ENCODE peak calls at places on chromosomes 3 and 15, in nine cellular contexts. J is GM12865; H is endodermal cell; S is osteocyte; V is lower lobe of right lung; A is HFFc6; D is Peyer's patch; F is CD4-positive, alpha-beta T cell; R is HCT116. L is an unnamed sample.

GRCh38 chr3:52090131-52090548 is 33.8 kb upstream of the DUSP7 start:
- DNase-seq in J (no peak), H (no peak), S (no peak), V (peak; percentile 20), A (peak; percentile 89), D (no peak), F (no peak), R (peak; percentile 31), L (peak; percentile 91)

GRCh38 chr15:47266556-47266955 is 450.7 kb upstream of the SEMA6D start:
- DNase-seq in J (no peak), H (no peak), S (no peak), V (no peak), A (peak; percentile 3), D (no peak), F (no peak), R (no peak), L (no peak)

GRCh38 chr3:98914210-98915080 is 12.9 kb upstream of the DCBLD2 start:
- DNase-seq in J (no peak), H (no peak), S (no peak), V (no peak), A (no peak), D (no peak), F (no peak), R (no peak), L (no peak)

GRCh38 chr3:66499881-66500574 is 794 bp downstream of the LRIG1 start:
- DNase-seq in J (peak; percentile 41), H (peak; percentile 80), S (no peak), V (peak; percentile 63), A (no peak), D (peak; percentile 60), F (no peak), R (no peak), L (no peak)

GRCh38 chr3:83928391-83928790 is 1030.4 kb upstream of the CADM2 start:
- DNase-seq in J (peak; percentile 50), H (peak; percentile 72), S (no peak), V (no peak), A (no peak), D (no peak), F (no peak), R (peak; percentile 8), L (no peak)

GRCh38 chr3:173745952-173746682 is 348.6 kb downstream of the NLGN1 start:
- DNase-seq in J (no peak), H (no peak), S (no peak), V (no peak), A (peak; percentile 74), D (no peak), F (no peak), R (no peak), L (peak; percentile 82)

GRCh38 chr3:160707187-160707789 is 30.3 kb downstream of the ARL14 start:
- DNase-seq in J (peak; percentile 52), H (peak; percentile 58), S (no peak), V (no peak), A (peak; percentile 50), D (peak; percentile 56), F (peak; percentile 13), R (peak; percentile 37), L (peak; percentile 48)

GRCh38 chr3:125001557-125002413 is 54.0 kb downstream of the HEG1 start:
- DNase-seq in J (no peak), H (no peak), S (no peak), V (no peak), A (no peak), D (no peak), F (no peak), R (no peak), L (no peak)

GRCh38 chr3:170726976-170727661 is 141.2 kb upstream of the SLC7A14 start:
- DNase-seq in J (no peak), H (no peak), S (no peak), V (no peak), A (peak; percentile 90), D (no peak), F (no peak), R (no peak), L (peak; percentile 88)

GRCh38 chr3:70550723-70551319 is 238.4 kb upstream of the MDFIC2 start:
- DNase-seq in J (peak; percentile 56), H (peak; percentile 83), S (peak; percentile 89), V (peak; percentile 73), A (peak; percentile 27), D (peak; percentile 84), F (peak; percentile 74), R (no peak), L (peak; percentile 73)

GRCh38 chr15:58854598-58854997 is 78.9 kb downstream of the SLTM start:
- DNase-seq in J (no peak), H (no peak), S (no peak), V (no peak), A (no peak), D (no peak), F (no peak), R (no peak), L (no peak)

GRCh38 chr15:58856090-58856489 is 77.4 kb downstream of the SLTM start:
- DNase-seq in J (no peak), H (no peak), S (no peak), V (no peak), A (peak; percentile 59), D (no peak), F (no peak), R (no peak), L (peak; percentile 67)

DNA sequence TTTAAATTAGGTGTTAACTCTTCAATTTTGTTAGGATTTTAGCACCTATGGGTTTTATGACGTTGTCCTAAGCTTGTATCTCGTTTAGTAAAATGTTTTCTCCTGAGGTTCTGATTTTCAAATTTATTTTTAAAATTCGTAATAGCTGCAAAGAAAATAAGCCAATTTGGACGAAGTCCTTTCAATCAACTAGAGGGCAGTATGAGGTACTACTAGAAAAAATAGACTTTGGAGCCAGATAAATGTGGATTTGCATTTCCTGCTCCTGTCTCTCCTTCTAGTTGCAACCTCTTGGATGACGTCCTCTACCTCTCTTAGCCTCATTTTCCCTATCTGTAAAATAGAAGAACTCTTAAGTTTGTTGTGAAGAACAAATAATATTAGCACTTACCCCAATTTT is 81.1 kb downstream of the SLTM start:
- DNase-seq in J (no peak), H (no peak), S (no peak), V (no peak), A (no peak), D (no peak), F (no peak), R (no peak), L (no peak)
- TF ChIP-seq CTCF in J (no peak), H (peak; percentile 60), S (no peak), V (no peak), A (peak; percentile 41), D (no peak), F (no peak), R (no peak), L (peak; percentile 9)

GRCh38 chr15:25736451-25736850 is 126.7 kb downstream of the ATP10A start:
- DNase-seq in J (no peak), H (no peak), S (no peak), V (no peak), A (no peak), D (no peak), F (no peak), R (no peak), L (no peak)
- TF ChIP-seq CTCF in J (no peak), H (no peak), S (no peak), V (no peak), A (no peak), D (no peak), F (no peak), R (no peak), L (no peak)

DNA sequence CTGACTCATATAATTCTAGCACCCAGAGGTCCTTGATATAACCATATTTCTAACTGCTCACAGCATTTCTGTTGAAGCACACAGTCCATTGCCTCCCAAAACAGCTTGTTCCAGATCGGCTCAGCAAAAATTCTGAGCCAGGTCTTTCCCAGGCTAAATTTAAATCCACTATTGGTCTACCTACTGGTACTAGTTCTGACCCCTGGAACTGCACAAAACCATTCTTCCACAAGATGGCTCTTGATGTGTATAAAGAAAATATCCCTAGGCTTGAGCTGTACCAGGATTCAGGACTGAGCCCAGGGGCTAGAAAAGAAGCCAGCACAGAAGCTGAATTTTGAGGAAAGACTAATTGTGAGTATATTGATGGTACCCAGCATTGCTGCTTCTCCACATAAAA is 75.4 kb upstream of the ABHD17C start:
- DNase-seq in J (no peak), H (no peak), S (peak; percentile 19), V (no peak), A (peak; percentile 28), D (no peak), F (no peak), R (no peak), L (no peak)
- TF ChIP-seq CTCF in J (no peak), H (peak; percentile 28), S (peak; percentile 47), V (peak; percentile 24), A (peak; percentile 53), D (no peak), F (no peak), R (no peak), L (peak; percentile 39)

DNA sequence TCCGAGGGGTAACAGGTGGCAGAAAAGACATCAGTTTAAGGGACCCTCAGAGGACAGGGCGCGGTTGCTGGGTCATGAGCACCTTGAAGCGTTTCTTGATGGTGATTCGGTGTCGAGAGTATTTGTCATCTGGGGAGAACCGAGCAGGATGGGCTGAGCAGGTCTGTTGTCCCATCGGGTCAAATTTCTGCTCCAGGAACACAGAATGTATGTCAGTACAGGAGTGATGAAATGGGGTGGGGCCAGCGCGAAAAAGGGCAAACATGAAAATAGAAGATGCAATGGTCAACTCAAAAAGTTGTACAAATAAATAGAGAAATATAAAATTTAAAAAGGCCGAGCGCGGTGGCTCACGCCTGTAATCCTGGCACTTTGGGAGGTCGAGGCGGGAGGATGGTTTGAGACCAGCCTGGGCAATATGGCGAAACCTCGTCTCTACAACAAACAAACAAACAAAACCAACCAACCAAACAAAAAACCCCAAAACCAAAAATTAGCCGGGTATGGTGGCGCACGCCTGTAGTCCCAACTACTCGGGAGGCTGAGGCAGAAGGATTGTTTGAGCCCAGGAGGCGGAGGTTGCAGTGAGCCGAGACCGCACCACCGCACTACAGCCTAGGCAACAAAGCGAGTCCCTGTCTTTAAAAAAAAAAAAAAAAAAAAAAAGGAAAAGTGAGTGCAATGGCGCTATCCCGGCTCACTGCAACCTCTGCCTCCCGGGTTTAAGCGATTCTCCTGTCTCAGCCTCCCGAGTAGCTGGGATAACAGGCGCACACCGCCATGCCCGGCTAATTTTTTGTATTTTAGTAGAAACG is 807 bp downstream of the NOP10 start:
- DNase-seq in J (no peak), H (no peak), S (peak; percentile 74), V (no peak), A (no peak), D (no peak), F (no peak), R (no peak), L (no peak)
- TF ChIP-seq CTCF in J (no peak), H (no peak), S (no peak), V (no peak), A (no peak), D (no peak), F (no peak), R (no peak), L (no peak)

L was measured in brain microvascular endothelial cell.